ENCODE peak calls at places on chromosomes 7 and 10, in four cellular contexts. T is stimulated activated CD4-positive, alpha-beta T cell treated with anti-CD3 and anti-CD28 coated beads, Interleukin-15, amount 100 ng/mL, for 1 hour; W is A549; D is suprapubic skin. B is an unnamed sample.

GRCh38 chr10:21171197-21171935 is 274.3 kb upstream of the NEBL start:
- DNase-seq in D (no peak), W (no peak), T (no peak), B (no peak)

GRCh38 chr7:145732521-145732920 is 384.1 kb upstream of the CNTNAP2 start:
- DNase-seq in W (no peak), D (no peak), T (no peak), B (no peak)

GRCh38 chr10:15189133-15189881 is 20.8 kb upstream of the NMT2 start:
- DNase-seq in D (no peak), T (no peak), W (no peak), B (no peak)

GRCh38 chr7:149760538-149760937 is 12.8 kb downstream of the ZNF467 start:
- DNase-seq in W (no peak), T (no peak), D (no peak), B (no peak)

GRCh38 chr10:7085147-7085912 is 325.5 kb downstream of the SFMBT2 start:
- DNase-seq in D (no peak), T (no peak), W (no peak), B (no peak)

GRCh38 chr10:116263870-116264269 is 9.1 kb downstream of the GFRA1 start:
- DNase-seq in T (no peak), W (no peak), D (no peak), B (no peak)

GRCh38 chr7:73894851-73895441 is 34.0 kb downstream of the TMEM270 start:
- DNase-seq in W (peak), D (peak), T (no peak), B (peak)

GRCh38 chr10:22911889-22912762 is 15.7 kb upstream of the ARMC3 start:
- DNase-seq in T (no peak), D (no peak), W (no peak), B (peak)

GRCh38 chr10:116627386-116627933 is 6.7 kb downstream of the PNLIPRP2 start:
- DNase-seq in W (peak), T (no peak), D (no peak), B (no peak)

GRCh38 chr10:88659725-88660592 is 4.3 kb upstream of the LIPF start:
- DNase-seq in T (no peak), W (no peak), D (no peak), B (no peak)

GRCh38 chr7:260441-261281 is 29.3 kb upstream of the FOXL3 start:
- DNase-seq in D (no peak), T (no peak), W (no peak), B (no peak)

GRCh38 chr7:105189859-105190492 is 176.0 kb downstream of the KMT2E start:
- DNase-seq in W (no peak), D (no peak), T (no peak), B (no peak)

GRCh38 chr7:98807306-98807880 is 62.4 kb downstream of the TMEM130 start:
- DNase-seq in D (no peak), W (no peak), T (no peak), B (no peak)

GRCh38 chr7:143003393-143004051 is 23.4 kb downstream of the OR9A2 start:
- DNase-seq in T (no peak), D (no peak), W (peak), B (no peak)